ENCODE peak calls at places on chromosomes 13 and 19, in eight cellular contexts. K, U, R, Z, V, W, O and S are unnamed samples.

GRCh38 chr13:50990540-50991506 is 81.2 kb downstream of the RNASEH2B start:
- DNase-seq in W (peak; percentile 52), V (peak; percentile 50), K (no peak), R (peak; percentile 73), O (peak; percentile 50), Z (peak; percentile 75), U (peak; percentile 65), S (peak; percentile 67)

GRCh38 chr13:42047561-42048322 is 706 bp upstream of the DGKH start:
- DNase-seq in Z (peak; percentile 57), V (peak; percentile 57), O (peak; percentile 29), W (no peak), U (peak; percentile 72), K (no peak), R (peak; percentile 70), S (peak; percentile 74)

GRCh38 chr19:17703823-17704463 is 15.3 kb upstream of the MAP1S start:
- DNase-seq in W (no peak), R (peak; percentile 43), Z (no peak), O (no peak), K (no peak), V (peak; percentile 52), U (no peak), S (peak; percentile 66)

GRCh38 chr13:99288069-99288468 is 19.1 kb downstream of the GPR183 start:
- DNase-seq in R (peak; percentile 44), V (no peak), W (no peak), Z (no peak), U (no peak), K (no peak), O (no peak), S (no peak)

GRCh38 chr19:15577184-15577771 is 37.7 kb upstream of the CYP4F8 start:
- DNase-seq in K (no peak), W (no peak), V (no peak), O (no peak), R (no peak), U (no peak), Z (no peak), S (no peak)

GRCh38 chr19:51031880-51032225 is 2.9 kb downstream of the KLK12 start:
- DNase-seq in U (no peak), O (no peak), Z (no peak), R (no peak), V (no peak), K (no peak), W (no peak), S (no peak)

GRCh38 chr19:33660426-33661160 is 38.8 kb downstream of the CHST8 start:
- DNase-seq in O (no peak), Z (no peak), K (no peak), U (no peak), V (no peak), R (no peak), W (no peak), S (no peak)

GRCh38 chr19:45340232-45340898 is at the start of gene KLC3:
- DNase-seq in R (no peak), K (no peak), Z (no peak), W (no peak), U (no peak), V (peak; percentile 68), O (no peak), S (no peak)

GRCh38 chr13:99892189-99892588 is 79.4 kb downstream of the ZIC5 start:
- DNase-seq in O (no peak), W (no peak), K (no peak), R (no peak), U (no peak), Z (no peak), V (no peak), S (no peak)

GRCh38 chr19:30089086-30089665 is 147.1 kb downstream of the URI1 start:
- DNase-seq in O (no peak), V (no peak), U (no peak), R (no peak), Z (peak; percentile 32), W (no peak), K (no peak), S (no peak)

GRCh38 chr19:16896913-16897571 is 8.2 kb downstream of the F2RL3 start:
- DNase-seq in K (peak; percentile 92), R (peak; percentile 91), O (peak; percentile 94), Z (peak; percentile 94), U (peak; percentile 89), W (peak; percentile 87), V (peak; percentile 97), S (peak; percentile 97)

GRCh38 chr19:279656-280055 is 11.5 kb downstream of the PLPP2 start:
- DNase-seq in O (no peak), W (no peak), R (no peak), V (no peak), K (no peak), U (no peak), Z (no peak), S (no peak)

GRCh38 chr13:32734511-32734910 is 148.3 kb downstream of the PDS5B start:
- DNase-seq in W (peak; percentile 20), U (peak; percentile 78), R (peak; percentile 86), Z (no peak), K (no peak), O (no peak), V (peak; percentile 3), S (peak; percentile 73)

GRCh38 chr13:39123578-39123977 is 85.3 kb downstream of the NHLRC3 start:
- DNase-seq in U (no peak), O (no peak), V (no peak), Z (no peak), R (no peak), W (no peak), K (no peak), S (no peak)

GRCh38 chr19:2391118-2391725 is 31.2 kb downstream of the TMPRSS9 start:
- DNase-seq in W (peak; percentile 33), K (no peak), Z (no peak), V (peak; percentile 66), O (no peak), U (peak; percentile 40), R (peak; percentile 61), S (peak; percentile 82)

GRCh38 chr19:2774083-2774679 is 8.9 kb downstream of the SGTA start:
- DNase-seq in V (peak; percentile 23), K (no peak), O (peak; percentile 73), R (no peak), Z (peak; percentile 57), W (no peak), U (no peak), S (no peak)

GRCh38 chr13:100197591-100198365 is 108.9 kb downstream of the PCCA start:
- DNase-seq in Z (no peak), W (no peak), U (no peak), K (no peak), V (no peak), O (no peak), R (peak; percentile 12), S (no peak)

GRCh38 chr13:104021806-104022397 is 955.7 kb upstream of the SLC10A2 start:
- DNase-seq in O (no peak), V (no peak), Z (no peak), U (no peak), R (no peak), W (no peak), K (no peak), S (no peak)

GRCh38 chr13:105732946-105733529 is 802.4 kb downstream of the EFNB2 start:
- DNase-seq in U (no peak), K (no peak), V (no peak), Z (no peak), W (no peak), O (no peak), R (no peak), S (no peak)

GRCh38 chr13:110716235-110716505 is 2.7 kb downstream of the ING1 start:
- DNase-seq in Z (peak; percentile 83), U (peak; percentile 24), O (no peak), V (peak; percentile 59), K (peak; percentile 52), R (peak; percentile 10), W (no peak), S (peak; percentile 19)
- TF ChIP-seq CTCF in Z (no peak), U (no peak), O (no peak), V (no peak), K (no peak), R (no peak), W (no peak), S (no peak)

GRCh38 chr13:41019027-41019487 is at the start of gene ELF1:
- DNase-seq in K (peak; percentile 68), Z (no peak), U (peak; percentile 22), O (no peak), R (peak; percentile 72), V (no peak), W (no peak), S (peak; percentile 59)

GRCh38 chr13:41018583-41018909 is 570 bp downstream of the ELF1 start:
- DNase-seq in O (no peak), V (no peak), W (no peak), R (no peak), K (no peak), Z (no peak), U (no peak), S (no peak)

GRCh38 chr13:41017153-41017552 is 2.0 kb downstream of the ELF1 start:
- DNase-seq in O (no peak), K (no peak), W (no peak), V (no peak), R (no peak), Z (no peak), U (no peak), S (no peak)

GRCh38 chr13:41017744-41018582 is 1.2 kb downstream of the ELF1 start:
- DNase-seq in Z (no peak), U (no peak), O (no peak), V (no peak), W (no peak), K (no peak), R (no peak), S (no peak)

GRCh38 chr13:41019578-41020347 is 647 bp upstream of the ELF1 start:
- DNase-seq in V (no peak), R (no peak), K (no peak), U (no peak), Z (no peak), O (no peak), W (no peak), S (no peak)
- H3K4me3 ChIP-seq in V (no peak overlapping the region), R (no peak overlapping the region), K (no peak overlapping the region), U (no peak overlapping the region), Z (no peak overlapping the region), O (no peak overlapping the region), W (no peak overlapping the region), S (no peak overlapping the region)

DNA sequence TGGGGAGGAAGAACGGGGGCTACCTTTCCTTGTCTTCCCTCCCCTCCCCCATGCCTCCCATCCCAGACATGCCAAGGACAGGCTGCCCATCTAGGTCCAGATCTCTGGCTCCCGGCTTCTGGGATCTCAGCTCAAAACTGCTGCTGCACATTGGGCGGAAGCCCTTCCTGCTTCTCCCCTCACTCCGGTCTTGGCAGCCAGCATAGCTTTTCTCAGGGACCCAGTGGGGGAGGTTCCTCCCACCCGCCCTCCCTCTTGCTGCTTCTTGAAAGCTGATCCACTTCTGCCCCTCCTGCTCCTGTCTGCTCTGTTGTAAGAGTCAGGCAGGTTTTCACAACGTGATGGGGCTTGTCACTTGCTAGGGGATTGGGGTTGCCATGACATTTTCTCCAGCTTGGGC is 21.7 kb upstream of the RNF17 start:
- DNase-seq in O (no peak), W (no peak), Z (no peak), V (no peak), K (no peak), U (no peak), R (peak; percentile 2), S (peak; percentile 57)
- TF ChIP-seq CTCF in O (no peak), W (no peak), Z (no peak), V (no peak), K (no peak), U (no peak), R (no peak), S (no peak)

GRCh38 chr13:67076378-67076777 is 153.8 kb downstream of the PCDH9 start:
- DNase-seq in K (no peak), V (no peak), Z (no peak), O (no peak), W (no peak), R (peak; percentile 62), U (no peak), S (peak; percentile 17)
- H3K4me3 ChIP-seq in K (no peak overlapping the region), V (no peak overlapping the region), Z (no peak overlapping the region), O (no peak overlapping the region), W (no peak overlapping the region), R (no peak overlapping the region), U (no peak overlapping the region), S (no peak overlapping the region)